ENCODE peak calls at places on chromosomes 6 and 20, in ten cellular contexts. X is body of pancreas, N is adrenal gland, L is IMR-90, Z is ovary, S is lower leg skin, M is tibial nerve, B is A549, C is NB4, V is heart left ventricle. P is an unnamed sample.

GRCh38 chr20:52312131-52312729 is 120.7 kb upstream of the ZFP64 start:
- DNase-seq in L (peak), M (no peak), X (peak), Z (peak), N (peak), S (no peak), C (peak), B (peak), V (no peak), P (peak)

GRCh38 chr20:58976095-58976730 is 4.8 kb upstream of the NELFCD start:
- DNase-seq in V (no peak), M (no peak), L (peak), Z (no peak), X (no peak), S (no peak), C (no peak), B (no peak), N (no peak), P (no peak)

GRCh38 chr6:133504761-133505160 is 263.6 kb downstream of the EYA4 start:
- DNase-seq in L (no peak), X (no peak), V (peak), C (no peak), N (no peak), S (no peak), M (no peak), B (no peak), Z (peak), P (no peak)

GRCh38 chr6:15485875-15486274 is 177.0 kb downstream of the DTNBP1 start:
- DNase-seq in L (no peak), X (no peak), C (no peak), V (no peak), M (no peak), N (no peak), B (no peak), Z (no peak), S (no peak), P (no peak)

GRCh38 chr6:130417951-130418350 is 52.1 kb downstream of the TMEM200A start:
- DNase-seq in S (no peak), C (no peak), Z (no peak), N (no peak), X (no peak), L (peak), B (no peak), M (no peak), V (no peak), P (no peak)

GRCh38 chr20:32062776-32063170 is 10.7 kb downstream of the HCK start:
- DNase-seq in M (no peak), S (peak), Z (no peak), V (peak), N (peak), L (no peak), C (peak), X (peak), B (no peak), P (no peak)

GRCh38 chr6:105192707-105193465 is 13.1 kb upstream of the POPDC3 start:
- DNase-seq in Z (no peak), B (no peak), M (no peak), N (no peak), S (no peak), X (no peak), V (no peak), C (no peak), L (peak), P (no peak)

GRCh38 chr6:166046232-166046631 is 121.4 kb downstream of the TBXT start:
- DNase-seq in Z (no peak), S (no peak), B (peak), L (peak), V (no peak), N (no peak), M (no peak), C (no peak), X (no peak), P (no peak)

GRCh38 chr6:287500-287883 is 4.8 kb upstream of the DUSP22 start:
- DNase-seq in X (no peak), M (no peak), N (no peak), C (no peak), Z (no peak), S (no peak), V (no peak), B (no peak), L (no peak), P (no peak)

GRCh38 chr6:100343678-100344077 is 121.0 kb downstream of the SIM1 start:
- DNase-seq in Z (no peak), M (no peak), L (peak), V (no peak), B (no peak), N (no peak), X (no peak), S (no peak), C (peak), P (no peak)

DNA sequence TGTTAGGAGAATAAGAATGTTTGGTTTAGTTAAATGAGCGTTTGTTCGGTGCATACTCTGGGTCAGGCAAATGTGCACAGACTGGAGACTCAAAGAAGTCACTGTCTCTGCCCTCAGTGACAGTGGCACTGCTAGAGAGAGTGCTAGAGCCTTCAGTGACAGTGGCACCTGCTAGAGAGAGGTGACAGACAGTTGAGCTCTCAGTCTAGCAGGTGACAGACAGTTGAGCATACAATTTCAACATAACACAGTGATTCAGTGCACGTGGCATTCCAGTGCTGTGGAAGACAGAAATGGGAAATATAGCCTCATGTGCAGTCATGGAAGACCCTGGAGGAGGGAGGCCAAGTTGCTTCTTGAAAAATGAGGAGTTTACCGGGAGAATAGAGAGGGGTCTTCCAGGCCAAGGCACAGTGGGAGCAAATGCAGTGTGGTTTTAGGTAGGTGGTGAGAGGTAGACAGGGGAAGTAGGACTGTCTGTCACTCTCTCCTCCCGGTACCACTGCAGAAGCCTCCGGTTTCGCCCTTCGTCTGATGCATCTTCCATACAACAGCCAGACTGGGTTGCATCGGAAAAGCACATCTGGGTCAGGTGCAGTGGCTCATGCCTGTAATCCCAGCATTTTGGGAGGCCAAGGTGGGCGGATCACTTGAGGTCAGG is 107.9 kb upstream of the CLDN20 start:
- DNase-seq in L (peak), M (no peak), B (no peak), C (no peak), S (peak), V (no peak), N (no peak), X (no peak), Z (no peak), P (no peak)
- TF ChIP-seq POLR2A in L (no peak), M (no peak), B (no peak), C (no peak), S (no peak), V (no peak), N (no peak), X (no peak), Z (no peak), P (no peak)

GRCh38 chr6:119174879-119175817 is 96.7 kb upstream of the FAM184A start:
- DNase-seq in N (no peak), M (no peak), L (peak), Z (no peak), B (no peak), S (no peak), X (no peak), C (no peak), V (no peak), P (no peak)
- TF ChIP-seq POLR2A in N (no peak), M (no peak), L (no peak), Z (no peak), B (no peak), S (no peak), X (no peak), C (no peak), V (no peak), P (no peak)

DNA sequence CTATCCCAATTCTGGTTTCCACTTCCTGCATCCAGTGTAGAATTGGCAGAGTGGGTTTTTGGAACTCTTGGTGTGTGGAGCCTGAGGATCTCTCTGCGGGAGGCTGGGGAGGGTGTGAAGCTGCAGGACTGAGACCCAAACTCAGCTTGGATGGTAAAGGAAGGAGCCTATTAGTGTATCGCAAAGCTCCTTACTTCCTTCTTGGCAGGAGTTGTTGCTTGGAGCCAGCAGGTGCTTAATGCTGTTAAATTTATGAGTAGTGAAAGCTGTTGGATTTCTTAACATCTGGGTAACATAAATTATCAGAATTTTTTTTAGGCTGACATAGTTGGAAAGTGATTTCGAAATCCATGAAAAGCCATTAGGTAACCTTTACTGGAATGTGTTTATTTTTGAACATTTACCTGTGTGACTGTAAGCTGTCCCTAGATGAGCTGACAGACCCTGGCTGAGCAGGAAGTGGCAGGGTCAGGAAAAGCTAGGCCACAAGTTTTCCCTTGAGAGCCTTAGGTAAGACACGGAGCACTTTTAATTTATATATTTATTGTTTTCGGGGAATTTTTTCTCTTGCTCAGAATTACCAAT is 470.4 kb upstream of the SLC35B3 start:
- DNase-seq in X (peak), S (no peak), Z (no peak), M (no peak), B (no peak), C (no peak), L (no peak), N (no peak), V (no peak), P (no peak)
- TF ChIP-seq POLR2A in X (no peak), S (no peak), Z (no peak), M (no peak), B (no peak), C (no peak), L (no peak), N (no peak), V (no peak), P (no peak)

DNA sequence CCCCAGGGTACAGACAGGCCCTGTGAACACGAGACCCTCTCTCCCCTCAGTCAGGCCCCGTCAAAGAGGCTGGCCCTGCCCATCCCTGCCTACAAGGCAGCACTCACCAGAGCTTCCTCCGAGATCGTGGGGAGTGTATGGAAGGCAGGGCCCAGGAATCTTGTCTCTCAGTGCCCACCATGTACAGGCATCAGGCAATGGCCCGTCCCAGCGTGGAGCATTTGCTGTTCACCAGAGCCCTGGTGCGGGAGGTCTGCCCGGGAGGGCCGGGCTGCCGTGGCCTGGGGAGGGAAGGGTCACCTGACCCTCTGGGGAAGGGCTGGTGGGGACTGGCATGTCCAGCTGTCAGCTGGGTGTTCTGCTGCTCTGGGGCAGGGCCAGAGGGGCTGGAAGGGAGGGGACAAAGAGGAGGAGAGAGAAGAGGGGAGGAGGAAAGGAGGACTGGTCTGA is at the start of gene IP6K3:
- DNase-seq in X (no peak), N (no peak), V (peak), L (no peak), C (no peak), Z (no peak), S (no peak), M (no peak), B (no peak), P (no peak)
- TF ChIP-seq POLR2A in X (no peak), N (peak), V (no peak), L (no peak), C (no peak), Z (no peak), S (no peak), M (no peak), B (no peak), P (no peak)

GRCh38 chr20:62794007-62794724 is 2.1 kb upstream of the MRGBP start:
- DNase-seq in M (peak), X (peak), S (peak), V (peak), L (peak), Z (peak), B (peak), C (peak), N (peak), P (peak)
- TF ChIP-seq POLR2A in M (peak), X (peak), S (no peak), V (peak), L (peak), Z (peak), B (peak), C (peak), N (peak), P (peak)

GRCh38 chr20:49713779-49714712 is at the start of gene B4GALT5:
- DNase-seq in X (peak), M (peak), Z (peak), N (peak), V (peak), S (peak), C (peak), B (peak), L (peak), P (peak)
- TF ChIP-seq POLR2A in X (peak), M (peak), Z (no peak), N (peak), V (no peak), S (no peak), C (no peak), B (peak), L (no peak), P (no peak)